ENCODE peak calls at places on chromosomes 7 and 10, in ten cellular contexts. One of them, this sample, is unnamed.
A peak's percentile ranks its signal among the peaks of the same experiment; 100 is the strongest.

GRCh38 chr10:102246261-102246660 is 929 bp downstream of the GBF1 start:
- DNase-seq in upper lobe of left lung: peak; percentile 32
- DNase-seq in fibroblast of lung: peak; percentile 53
- DNase-seq in prostate gland: no peak
- DNase-seq in DND-41: no peak
- DNase-seq in SK-N-SH: no peak
- DNase-seq in sigmoid colon: no peak
- DNase-seq in RWPE2: no peak
- DNase-seq in IMR-90: peak; percentile 56
- DNase-seq in PC-3: no peak
- DNase-seq in this sample: no peak

GRCh38 chr7:24024689-24025088 is 259.3 kb upstream of the NPY start:
- DNase-seq in prostate gland: no peak
- DNase-seq in DND-41: no peak
- DNase-seq in IMR-90: no peak
- DNase-seq in sigmoid colon: no peak
- DNase-seq in RWPE2: no peak
- DNase-seq in fibroblast of lung: peak; percentile 9
- DNase-seq in upper lobe of left lung: no peak
- DNase-seq in PC-3: no peak
- DNase-seq in SK-N-SH: peak; percentile 3
- DNase-seq in this sample: no peak

GRCh38 chr7:47803846-47804245 is 144.4 kb downstream of the PKD1L1 start:
- DNase-seq in prostate gland: no peak
- DNase-seq in fibroblast of lung: no peak
- DNase-seq in IMR-90: no peak
- DNase-seq in RWPE2: no peak
- DNase-seq in upper lobe of left lung: no peak
- DNase-seq in DND-41: no peak
- DNase-seq in sigmoid colon: no peak
- DNase-seq in SK-N-SH: no peak
- DNase-seq in PC-3: no peak
- DNase-seq in this sample: no peak

GRCh38 chr7:157228864-157229422 is 90.2 kb downstream of the UBE3C start:
- DNase-seq in DND-41: peak; percentile 31
- DNase-seq in RWPE2: no peak
- DNase-seq in prostate gland: no peak
- DNase-seq in fibroblast of lung: peak; percentile 9
- DNase-seq in SK-N-SH: peak; percentile 53
- DNase-seq in sigmoid colon: no peak
- DNase-seq in PC-3: peak; percentile 45
- DNase-seq in upper lobe of left lung: no peak
- DNase-seq in IMR-90: peak; percentile 31
- DNase-seq in this sample: no peak

GRCh38 chr7:33757563-33758165 is 147.7 kb upstream of the BMPER start:
- DNase-seq in upper lobe of left lung: no peak
- DNase-seq in prostate gland: peak; percentile 25
- DNase-seq in SK-N-SH: peak; percentile 45
- DNase-seq in DND-41: peak; percentile 11
- DNase-seq in fibroblast of lung: peak; percentile 35
- DNase-seq in PC-3: peak; percentile 72
- DNase-seq in sigmoid colon: no peak
- DNase-seq in IMR-90: peak; percentile 47
- DNase-seq in RWPE2: no peak
- DNase-seq in this sample: no peak

GRCh38 chr7:64875658-64876406 is 27.2 kb upstream of the ZNF273 start:
- DNase-seq in SK-N-SH: peak; percentile 10
- DNase-seq in DND-41: peak; percentile 2
- DNase-seq in sigmoid colon: no peak
- DNase-seq in prostate gland: no peak
- DNase-seq in fibroblast of lung: no peak
- DNase-seq in IMR-90: no peak
- DNase-seq in upper lobe of left lung: no peak
- DNase-seq in RWPE2: no peak
- DNase-seq in PC-3: no peak
- DNase-seq in this sample: no peak

GRCh38 chr10:6455592-6455991 is 124.5 kb downstream of the PRKCQ start:
- DNase-seq in fibroblast of lung: no peak
- DNase-seq in RWPE2: no peak
- DNase-seq in SK-N-SH: no peak
- DNase-seq in sigmoid colon: no peak
- DNase-seq in upper lobe of left lung: no peak
- DNase-seq in DND-41: no peak
- DNase-seq in PC-3: no peak
- DNase-seq in prostate gland: no peak
- DNase-seq in IMR-90: no peak
- DNase-seq in this sample: no peak

GRCh38 chr10:114445332-114445731 is 41.0 kb upstream of the AFAP1L2 start:
- DNase-seq in DND-41: no peak
- DNase-seq in RWPE2: no peak
- DNase-seq in PC-3: no peak
- DNase-seq in sigmoid colon: no peak
- DNase-seq in SK-N-SH: no peak
- DNase-seq in fibroblast of lung: no peak
- DNase-seq in IMR-90: no peak
- DNase-seq in prostate gland: no peak
- DNase-seq in upper lobe of left lung: no peak
- DNase-seq in this sample: no peak

GRCh38 chr7:47357398-47357797 is 224.5 kb downstream of the TNS3 start:
- DNase-seq in DND-41: no peak
- DNase-seq in PC-3: no peak
- DNase-seq in fibroblast of lung: no peak
- DNase-seq in sigmoid colon: no peak
- DNase-seq in prostate gland: no peak
- DNase-seq in RWPE2: no peak
- DNase-seq in SK-N-SH: no peak
- DNase-seq in IMR-90: no peak
- DNase-seq in upper lobe of left lung: no peak
- DNase-seq in this sample: no peak

GRCh38 chr10:79101560-79101971 is 32.8 kb downstream of the ZMIZ1 start:
- DNase-seq in fibroblast of lung: no peak
- DNase-seq in sigmoid colon: no peak
- DNase-seq in PC-3: no peak
- DNase-seq in upper lobe of left lung: no peak
- DNase-seq in RWPE2: no peak
- DNase-seq in SK-N-SH: peak; percentile 52
- DNase-seq in prostate gland: no peak
- DNase-seq in IMR-90: no peak
- DNase-seq in DND-41: no peak
- DNase-seq in this sample: no peak
- H3K4me1 ChIP-seq in fibroblast of lung: peaks cover 49% of the 10 kb centered on the region
- H3K4me1 ChIP-seq in sigmoid colon: no peaks in the 10 kb centered on the region
- H3K4me1 ChIP-seq in PC-3: no peaks in the 10 kb centered on the region
- H3K4me1 ChIP-seq in upper lobe of left lung: peaks cover 98% of the 10 kb centered on the region
- H3K4me1 ChIP-seq in RWPE2: peaks cover 11% of the 10 kb centered on the region
- H3K4me1 ChIP-seq in SK-N-SH: peaks cover 96% of the 10 kb centered on the region
- H3K4me1 ChIP-seq in prostate gland: peaks cover 37% of the 10 kb centered on the region
- H3K4me1 ChIP-seq in IMR-90: peaks cover 83% of the 10 kb centered on the region
- H3K4me1 ChIP-seq in DND-41: peaks cover 35% of the 10 kb centered on the region
- H3K4me1 ChIP-seq in this sample: peaks cover 88% of the 10 kb centered on the region

GRCh38 chr7:99992330-99993037 is 16.7 kb upstream of the AZGP1 start:
- DNase-seq in PC-3: no peak
- DNase-seq in sigmoid colon: no peak
- DNase-seq in DND-41: no peak
- DNase-seq in fibroblast of lung: no peak
- DNase-seq in SK-N-SH: no peak
- DNase-seq in upper lobe of left lung: no peak
- DNase-seq in IMR-90: no peak
- DNase-seq in RWPE2: no peak
- DNase-seq in prostate gland: no peak
- DNase-seq in this sample: no peak

GRCh38 chr7:99996755-99997544 is 18.4 kb upstream of the ZKSCAN1 start:
- DNase-seq in sigmoid colon: peak; percentile 10
- DNase-seq in SK-N-SH: no peak
- DNase-seq in PC-3: no peak
- DNase-seq in RWPE2: peak; percentile 16
- DNase-seq in prostate gland: no peak
- DNase-seq in DND-41: no peak
- DNase-seq in upper lobe of left lung: no peak
- DNase-seq in fibroblast of lung: no peak
- DNase-seq in IMR-90: no peak
- DNase-seq in this sample: no peak

GRCh38 chr7:100000239-100000638 is 15.2 kb upstream of the ZKSCAN1 start:
- DNase-seq in upper lobe of left lung: no peak
- DNase-seq in sigmoid colon: peak; percentile 12
- DNase-seq in SK-N-SH: no peak
- DNase-seq in DND-41: no peak
- DNase-seq in prostate gland: no peak
- DNase-seq in fibroblast of lung: no peak
- DNase-seq in IMR-90: no peak
- DNase-seq in RWPE2: peak; percentile 18
- DNase-seq in PC-3: no peak
- DNase-seq in this sample: no peak

GRCh38 chr7:99994819-99995218 is 19.0 kb upstream of the AZGP1 start:
- DNase-seq in DND-41: no peak
- DNase-seq in fibroblast of lung: no peak
- DNase-seq in prostate gland: no peak
- DNase-seq in SK-N-SH: no peak
- DNase-seq in IMR-90: no peak
- DNase-seq in upper lobe of left lung: no peak
- DNase-seq in PC-3: no peak
- DNase-seq in RWPE2: no peak
- DNase-seq in sigmoid colon: no peak
- DNase-seq in this sample: no peak

DNA sequence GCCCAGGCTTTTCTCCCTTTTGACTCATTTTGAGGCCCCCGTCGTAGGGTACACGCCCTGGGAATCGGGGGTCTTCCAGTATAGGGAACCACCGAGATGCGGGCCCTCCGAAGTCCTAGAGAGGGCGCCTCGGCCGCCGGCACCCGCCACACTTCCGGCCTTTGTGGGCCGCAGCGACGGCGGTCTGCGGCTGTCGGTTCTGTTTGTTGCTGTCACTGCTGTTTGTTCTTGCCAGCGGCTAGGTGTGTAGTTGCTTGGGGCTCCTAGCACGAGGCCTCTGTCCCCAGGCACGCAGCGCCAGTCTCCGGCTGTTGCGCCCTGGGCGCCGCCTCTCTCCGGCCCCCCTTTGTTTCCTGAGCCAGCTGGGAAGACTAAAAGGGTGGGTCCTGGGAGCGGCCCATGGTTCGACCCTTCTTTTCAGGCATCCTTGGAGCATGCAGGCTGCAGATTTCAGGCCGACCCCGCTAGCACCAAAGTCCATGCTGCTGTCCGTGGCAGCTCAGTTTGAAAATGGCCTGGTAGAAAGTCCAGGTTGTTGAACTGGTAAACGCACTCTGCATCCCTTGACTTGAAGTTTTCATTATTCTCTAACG is 17.8 kb upstream of the ZKSCAN1 start:
- DNase-seq in RWPE2: peak; percentile 36
- DNase-seq in fibroblast of lung: peak; percentile 41
- DNase-seq in upper lobe of left lung: peak; percentile 66
- DNase-seq in DND-41: peak; percentile 81
- DNase-seq in prostate gland: peak; percentile 35
- DNase-seq in sigmoid colon: peak; percentile 78
- DNase-seq in SK-N-SH: peak; percentile 82
- DNase-seq in PC-3: no peak
- DNase-seq in IMR-90: no peak
- DNase-seq in this sample: peak; percentile 45
- TF ChIP-seq CTCF in RWPE2: no peak
- TF ChIP-seq CTCF in fibroblast of lung: no peak
- TF ChIP-seq CTCF in upper lobe of left lung: peak; percentile 56
- TF ChIP-seq CTCF in DND-41: peak; percentile 39
- TF ChIP-seq CTCF in prostate gland: no peak
- TF ChIP-seq CTCF in sigmoid colon: no peak
- TF ChIP-seq CTCF in SK-N-SH: no peak
- TF ChIP-seq CTCF in PC-3: no peak
- TF ChIP-seq CTCF in IMR-90: no peak
- TF ChIP-seq CTCF in this sample: peak; percentile 31

GRCh38 chr10:69614130-69614529 is 15.9 kb upstream of the FAM241B start:
- DNase-seq in fibroblast of lung: no peak
- DNase-seq in RWPE2: no peak
- DNase-seq in SK-N-SH: no peak
- DNase-seq in IMR-90: no peak
- DNase-seq in DND-41: no peak
- DNase-seq in sigmoid colon: no peak
- DNase-seq in PC-3: no peak
- DNase-seq in upper lobe of left lung: no peak
- DNase-seq in prostate gland: no peak
- DNase-seq in this sample: no peak

GRCh38 chr10:69620625-69621024 is 9.4 kb upstream of the FAM241B start:
- DNase-seq in fibroblast of lung: no peak
- DNase-seq in SK-N-SH: no peak
- DNase-seq in PC-3: no peak
- DNase-seq in IMR-90: no peak
- DNase-seq in RWPE2: no peak
- DNase-seq in prostate gland: no peak
- DNase-seq in sigmoid colon: no peak
- DNase-seq in upper lobe of left lung: no peak
- DNase-seq in DND-41: peak; percentile 25
- DNase-seq in this sample: no peak

GRCh38 chr10:69616358-69616757 is 13.7 kb upstream of the FAM241B start:
- DNase-seq in DND-41: no peak
- DNase-seq in sigmoid colon: no peak
- DNase-seq in upper lobe of left lung: no peak
- DNase-seq in fibroblast of lung: no peak
- DNase-seq in SK-N-SH: no peak
- DNase-seq in RWPE2: no peak
- DNase-seq in PC-3: no peak
- DNase-seq in prostate gland: no peak
- DNase-seq in IMR-90: no peak
- DNase-seq in this sample: no peak

GRCh38 chr10:69619626-69620025 is 10.4 kb upstream of the FAM241B start:
- DNase-seq in sigmoid colon: no peak
- DNase-seq in fibroblast of lung: no peak
- DNase-seq in DND-41: no peak
- DNase-seq in upper lobe of left lung: no peak
- DNase-seq in PC-3: no peak
- DNase-seq in prostate gland: no peak
- DNase-seq in IMR-90: no peak
- DNase-seq in RWPE2: no peak
- DNase-seq in SK-N-SH: no peak
- DNase-seq in this sample: no peak

DNA sequence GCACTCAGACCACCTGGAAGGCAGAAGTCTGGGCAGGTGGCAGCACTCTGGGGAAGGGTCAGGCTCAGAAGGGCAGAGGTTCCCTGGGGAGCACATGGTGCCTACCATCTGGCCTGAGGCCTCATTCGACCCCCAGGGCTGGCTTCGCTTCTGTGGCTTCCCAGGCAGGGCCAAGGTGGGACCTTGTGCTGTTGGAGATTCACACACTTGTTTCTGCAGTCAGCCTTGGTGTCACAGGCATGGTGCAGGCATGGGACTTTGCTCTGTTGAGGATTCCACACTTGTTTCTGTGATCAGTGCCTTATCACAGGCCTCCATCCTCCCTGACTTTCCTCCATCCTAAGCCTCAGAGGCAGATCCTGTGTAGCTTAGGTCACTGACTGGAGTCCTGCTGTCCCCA is 11.3 kb upstream of the FAM241B start:
- DNase-seq in upper lobe of left lung: no peak
- DNase-seq in fibroblast of lung: no peak
- DNase-seq in SK-N-SH: no peak
- DNase-seq in RWPE2: no peak
- DNase-seq in prostate gland: no peak
- DNase-seq in DND-41: no peak
- DNase-seq in IMR-90: no peak
- DNase-seq in sigmoid colon: no peak
- DNase-seq in PC-3: no peak
- DNase-seq in this sample: no peak
- H3K4me3 ChIP-seq in upper lobe of left lung: no peak overlapping the region
- H3K4me3 ChIP-seq in fibroblast of lung: no peak overlapping the region
- H3K4me3 ChIP-seq in SK-N-SH: no peak overlapping the region
- H3K4me3 ChIP-seq in RWPE2: no peak overlapping the region
- H3K4me3 ChIP-seq in prostate gland: no peak overlapping the region
- H3K4me3 ChIP-seq in DND-41: no peak overlapping the region
- H3K4me3 ChIP-seq in IMR-90: no peak overlapping the region
- H3K4me3 ChIP-seq in sigmoid colon: no peak overlapping the region
- H3K4me3 ChIP-seq in PC-3: no peak overlapping the region
- H3K4me3 ChIP-seq in this sample: no peak overlapping the region

GRCh38 chr10:80487791-80488538 is 33.9 kb downstream of the TSPAN14 start:
- DNase-seq in prostate gland: no peak
- DNase-seq in PC-3: no peak
- DNase-seq in RWPE2: no peak
- DNase-seq in sigmoid colon: no peak
- DNase-seq in DND-41: no peak
- DNase-seq in SK-N-SH: no peak
- DNase-seq in IMR-90: no peak
- DNase-seq in fibroblast of lung: no peak
- DNase-seq in upper lobe of left lung: peak; percentile 85
- DNase-seq in this sample: no peak
- H3K4me1 ChIP-seq in prostate gland: no peaks in the 10 kb centered on the region
- H3K4me1 ChIP-seq in PC-3: no peaks in the 10 kb centered on the region
- H3K4me1 ChIP-seq in RWPE2: peaks cover 39% of the 10 kb centered on the region
- H3K4me1 ChIP-seq in sigmoid colon: no peaks in the 10 kb centered on the region
- H3K4me1 ChIP-seq in DND-41: peaks cover 11% of the 10 kb centered on the region
- H3K4me1 ChIP-seq in SK-N-SH: no peaks in the 10 kb centered on the region
- H3K4me1 ChIP-seq in IMR-90: peaks cover 2% of the 10 kb centered on the region
- H3K4me1 ChIP-seq in fibroblast of lung: no peaks in the 10 kb centered on the region
- H3K4me1 ChIP-seq in upper lobe of left lung: peaks cover 100% of the 10 kb centered on the region
- H3K4me1 ChIP-seq in this sample: peaks cover 20% of the 10 kb centered on the region

This sample was measured in psoas muscle.